ENCODE peak calls at places on chromosomes 6 and 20, in four cellular contexts. O is A673, B is MM.1S, M is neural progenitor cell. T is an unnamed sample.

GRCh38 chr6:47292944-47293343 is 16.8 kb downstream of the TNFRSF21 start:
- DNase-seq in B (no peak), O (no peak), M (no peak), T (no peak)

GRCh38 chr20:62953167-62953838 is 794 bp downstream of the SLC17A9 start:
- DNase-seq in M (no peak), B (no peak), O (no peak), T (no peak)

GRCh38 chr6:43723737-43724295 is 36.2 kb upstream of the MRPS18A start:
- DNase-seq in M (peak; percentile 88), O (peak; percentile 73), B (peak; percentile 69), T (no peak)

GRCh38 chr20:37390503-37390890 is 44.6 kb downstream of the SRC start:
- DNase-seq in O (no peak), M (no peak), B (no peak), T (no peak)

GRCh38 chr6:36624461-36625160 is 30.4 kb downstream of the SRSF3 start:
- DNase-seq in B (no peak), O (no peak), M (no peak), T (no peak)

GRCh38 chr20:57613481-57613921 is 6.7 kb downstream of the ZBP1 start:
- DNase-seq in B (no peak), M (no peak), O (no peak), T (no peak)

GRCh38 chr20:63957004-63957689 is 931 bp upstream of the UCKL1 start:
- DNase-seq in B (peak; percentile 76), O (peak; percentile 80), M (peak; percentile 72), T (no peak)

GRCh38 chr6:8047466-8048292 is 16.5 kb downstream of the BLOC1S5 start:
- DNase-seq in B (no peak), O (peak; percentile 45), M (peak; percentile 46), T (no peak)

GRCh38 chr6:100695445-100695844 is 185.7 kb downstream of the ASCC3 start:
- DNase-seq in B (no peak), O (no peak), M (no peak), T (no peak)

GRCh38 chr6:10316327-10316726 is 98.5 kb downstream of the TFAP2A start:
- DNase-seq in M (no peak), O (no peak), B (no peak), T (no peak)

GRCh38 chr6:161117329-161117707 is 125.7 kb downstream of the MAP3K4 start:
- DNase-seq in B (no peak), M (no peak), O (no peak), T (no peak)

GRCh38 chr6:131173680-131174079 is 38.4 kb downstream of the AKAP7 start:
- DNase-seq in M (no peak), O (peak; percentile 48), B (no peak), T (no peak)

GRCh38 chr6:93842178-93842577 is 422.8 kb upstream of the EPHA7 start:
- DNase-seq in O (no peak), M (no peak), B (no peak), T (no peak)

GRCh38 chr20:18224968-18225568 is 63.3 kb upstream of the ZNF133 start:
- DNase-seq in O (no peak), B (no peak), M (peak; percentile 73), T (no peak)

GRCh38 chr6:106910999-106911949 is 63.3 kb downstream of the CD24 start:
- DNase-seq in O (no peak), M (no peak), B (no peak), T (no peak)

GRCh38 chr6:113894712-113895674 is 37.8 kb downstream of the MARCKS start:
- DNase-seq in O (no peak), B (no peak), M (no peak), T (no peak)

GRCh38 chr6:111730835-111731234 is 125.2 kb upstream of the TRAF3IP2 start:
- DNase-seq in O (no peak), M (peak; percentile 63), B (no peak), T (no peak)

GRCh38 chr20:57094991-57095390 is 171.4 kb downstream of the BMP7 start:
- DNase-seq in O (no peak), M (no peak), B (no peak), T (no peak)

GRCh38 chr20:44746367-44747165 is 901 bp downstream of the KCNK15 start:
- DNase-seq in O (peak; percentile 48), B (no peak), M (no peak), T (no peak)

GRCh38 chr20:53957421-53958172 is 112.8 kb downstream of the BCAS1 start:
- DNase-seq in M (no peak), B (no peak), O (peak; percentile 36), T (no peak)

GRCh38 chr20:58833921-58834320 is 16.8 kb downstream of the GNAS-AS1 start:
- DNase-seq in O (no peak), B (no peak), M (no peak), T (no peak)

GRCh38 chr6:75113446-75113845 is 92.4 kb downstream of the COL12A1 start:
- DNase-seq in O (no peak), M (no peak), B (no peak), T (no peak)

GRCh38 chr6:133495205-133495903 is 254.2 kb downstream of the EYA4 start:
- DNase-seq in O (no peak), M (no peak), B (no peak), T (no peak)

GRCh38 chr6:56842602-56843475 is 112.1 kb upstream of the BEND6 start:
- DNase-seq in B (peak; percentile 36), O (peak; percentile 66), M (no peak), T (no peak)

GRCh38 chr6:104418125-104418524 is 441.6 kb downstream of the HACE1 start:
- DNase-seq in O (no peak), M (no peak), B (no peak), T (no peak)

GRCh38 chr20:63431944-63432343 is 40.5 kb downstream of the KCNQ2 start:
- DNase-seq in M (no peak), B (no peak), O (no peak), T (no peak)

GRCh38 chr6:26743157-26743821 is 83.7 kb upstream of the ZNF322 start:
- DNase-seq in B (no peak), M (peak; percentile 76), O (peak; percentile 73), T (no peak)

GRCh38 chr20:605237-605636 is 4.9 kb downstream of the TCF15 start:
- DNase-seq in O (no peak), B (no peak), M (no peak), T (no peak)

GRCh38 chr6:111237757-111238260 is 150.5 kb downstream of the SLC16A10 start:
- DNase-seq in B (no peak), O (no peak), M (no peak), T (no peak)

GRCh38 chr20:6489361-6490154 is 277.9 kb upstream of the BMP2 start:
- DNase-seq in O (no peak), B (no peak), M (no peak), T (no peak)

GRCh38 chr20:36384022-36384619 is 78.0 kb downstream of the DLGAP4 start:
- DNase-seq in M (peak; percentile 92), O (peak; percentile 60), B (peak; percentile 45), T (no peak)

GRCh38 chr6:129744201-129744879 is 34.4 kb upstream of the ARHGAP18 start:
- DNase-seq in M (no peak), B (no peak), O (peak; percentile 72), T (no peak)
- H3K4me3 ChIP-seq in M (no peak overlapping the region), B (no peak overlapping the region), O (no peak overlapping the region), T (no peak overlapping the region)

GRCh38 chr6:27772261-27773001 is 139.8 kb downstream of the OR2B2 start:
- DNase-seq in O (peak; percentile 92), M (peak; percentile 92), B (peak; percentile 90), T (no peak)
- H3K4me3 ChIP-seq in O (no peak overlapping the region), M (peak overlapping the region; percentile 32), B (no peak overlapping the region), T (no peak overlapping the region)

DNA sequence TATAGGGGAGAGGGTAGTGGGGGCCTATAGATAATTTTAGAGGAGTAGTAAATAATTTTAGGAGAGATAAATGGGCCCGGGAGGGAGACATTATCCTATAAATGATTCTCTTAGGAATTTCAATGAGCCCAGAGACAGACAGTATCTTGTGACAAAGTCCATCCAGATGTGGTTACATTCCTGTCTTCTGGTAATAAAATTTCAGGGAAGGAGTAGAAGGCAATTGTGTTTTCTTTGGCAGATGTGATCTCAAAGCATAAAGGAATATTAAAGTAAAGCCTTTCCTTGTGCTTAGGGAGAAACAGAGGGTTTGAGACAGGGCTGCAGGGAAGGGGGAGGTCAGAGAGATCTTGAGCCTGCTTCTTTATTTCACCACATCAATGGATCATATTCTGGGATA is 979.8 kb upstream of the GJE1 start:
- DNase-seq in O (peak; percentile 10), B (no peak), M (no peak), T (no peak)
- H3K4me3 ChIP-seq in O (no peak overlapping the region), B (no peak overlapping the region), M (no peak overlapping the region), T (no peak overlapping the region)

GRCh38 chr6:32223258-32224235 is at the start of gene NOTCH4:
- DNase-seq in B (no peak), M (no peak), O (no peak), T (no peak)
- H3K4me3 ChIP-seq in B (no peak within 1 kb of the TSS), M (no peak within 1 kb of the TSS), O (no peak within 1 kb of the TSS), T (no peak within 1 kb of the TSS)

GRCh38 chr6:154511735-154512097 is 1.2 kb upstream of the CNKSR3 start:
- DNase-seq in O (no peak), M (no peak), B (no peak), T (no peak)

GRCh38 chr6:154510144-154510905 is at the start of gene CNKSR3:
- DNase-seq in M (peak; percentile 100), B (peak; percentile 45), O (peak; percentile 99), T (no peak)

GRCh38 chr6:154514481-154514880 is 4.0 kb upstream of the CNKSR3 start:
- DNase-seq in B (no peak), O (peak; percentile 63), M (no peak), T (no peak)

GRCh38 chr6:154513601-154514320 is 3.3 kb upstream of the CNKSR3 start:
- DNase-seq in B (no peak), M (no peak), O (no peak), T (no peak)

GRCh38 chr6:154512214-154512613 is 1.7 kb upstream of the CNKSR3 start:
- DNase-seq in O (no peak), M (no peak), B (no peak), T (no peak)
- H3K4me3 ChIP-seq in O (no peak overlapping the region), M (no peak overlapping the region), B (no peak overlapping the region), T (no peak overlapping the region)

GRCh38 chr6:37865534-37865933 is 46.0 kb downstream of the ZFAND3 start:
- DNase-seq in M (no peak), O (no peak), B (no peak), T (no peak)

GRCh38 chr6:37868447-37868825 is 48.9 kb downstream of the ZFAND3 start:
- DNase-seq in O (peak; percentile 19), M (no peak), B (no peak), T (no peak)

GRCh38 chr6:37864250-37864649 is 44.7 kb downstream of the ZFAND3 start:
- DNase-seq in M (no peak), B (no peak), O (no peak), T (no peak)

GRCh38 chr6:37866590-37867507 is 47.3 kb downstream of the ZFAND3 start:
- DNase-seq in O (no peak), B (no peak), M (no peak), T (no peak)

GRCh38 chr6:37867756-37868446 is 48.4 kb downstream of the ZFAND3 start:
- DNase-seq in O (no peak), M (no peak), B (no peak), T (no peak)
- H3K4me3 ChIP-seq in O (no peak overlapping the region), M (no peak overlapping the region), B (no peak overlapping the region), T (no peak overlapping the region)

GRCh38 chr6:35258336-35258735 is 1.2 kb upstream of the ZNF76 start:
- DNase-seq in B (no peak), O (no peak), M (peak; percentile 15), T (no peak)
- H3K4me3 ChIP-seq in B (peak overlapping the region; percentile 83), O (peak overlapping the region; percentile 82), M (peak overlapping the region; percentile 76), T (peak overlapping the region; percentile 70)